ENCODE peak calls at places on chromosomes 2 and 18, in five cellular contexts. One of them, this sample, is unnamed.

GRCh38 chr2:187964742-187965141 is 326.9 kb upstream of the GULP1 start:
- DNase-seq in ovary: no peak
- DNase-seq in neural progenitor cell: no peak
- DNase-seq in aorta: no peak
- DNase-seq in fibroblast of lung: peak; percentile 29
- DNase-seq in this sample: no peak

GRCh38 chr2:174797792-174798276 is 33.6 kb upstream of the CHRNA1 start:
- DNase-seq in ovary: no peak
- DNase-seq in neural progenitor cell: no peak
- DNase-seq in aorta: no peak
- DNase-seq in fibroblast of lung: peak; percentile 60
- DNase-seq in this sample: no peak

GRCh38 chr2:75146903-75147332 is 52.4 kb downstream of the TACR1 start:
- DNase-seq in ovary: no peak
- DNase-seq in neural progenitor cell: no peak
- DNase-seq in aorta: no peak
- DNase-seq in fibroblast of lung: peak; percentile 13
- DNase-seq in this sample: no peak

GRCh38 chr2:231378028-231378722 is 17.3 kb upstream of the B3GNT7 start:
- DNase-seq in ovary: no peak
- DNase-seq in neural progenitor cell: no peak
- DNase-seq in aorta: no peak
- DNase-seq in fibroblast of lung: no peak
- DNase-seq in this sample: no peak

GRCh38 chr2:76953733-76954347 is 568.3 kb downstream of the LRRTM4 start:
- DNase-seq in ovary: no peak
- DNase-seq in neural progenitor cell: peak; percentile 76
- DNase-seq in aorta: no peak
- DNase-seq in fibroblast of lung: peak; percentile 12
- DNase-seq in this sample: no peak

GRCh38 chr2:28356095-28356911 is 36.4 kb upstream of the FOSL2 start:
- DNase-seq in ovary: peak; percentile 91
- DNase-seq in neural progenitor cell: peak; percentile 40
- DNase-seq in aorta: peak; percentile 97
- DNase-seq in fibroblast of lung: peak; percentile 81
- DNase-seq in this sample: peak; percentile 95

GRCh38 chr2:214856116-214856515 is 46.6 kb upstream of the BARD1 start:
- DNase-seq in ovary: no peak
- DNase-seq in neural progenitor cell: no peak
- DNase-seq in aorta: no peak
- DNase-seq in fibroblast of lung: peak; percentile 76
- DNase-seq in this sample: no peak

GRCh38 chr2:233643128-233643527 is 6.9 kb downstream of the UGT1A10 start:
- DNase-seq in ovary: no peak
- DNase-seq in neural progenitor cell: peak; percentile 35
- DNase-seq in aorta: no peak
- DNase-seq in fibroblast of lung: peak; percentile 4
- DNase-seq in this sample: no peak

GRCh38 chr2:9074930-9075329 is 71.4 kb upstream of the MBOAT2 start:
- DNase-seq in ovary: no peak
- DNase-seq in neural progenitor cell: no peak
- DNase-seq in aorta: no peak
- DNase-seq in fibroblast of lung: no peak
- DNase-seq in this sample: no peak

GRCh38 chr2:233471291-233472035 is 95.1 kb downstream of the USP40 start:
- DNase-seq in ovary: no peak
- DNase-seq in neural progenitor cell: no peak
- DNase-seq in aorta: peak; percentile 64
- DNase-seq in fibroblast of lung: no peak
- DNase-seq in this sample: peak; percentile 16

GRCh38 chr2:46885376-46885775 is 30.2 kb downstream of the MCFD2 start:
- DNase-seq in ovary: no peak
- DNase-seq in neural progenitor cell: no peak
- DNase-seq in aorta: no peak
- DNase-seq in fibroblast of lung: peak; percentile 87
- DNase-seq in this sample: no peak

GRCh38 chr2:147939313-147939712 is 81.2 kb downstream of the ORC4 start:
- DNase-seq in ovary: no peak
- DNase-seq in neural progenitor cell: no peak
- DNase-seq in aorta: no peak
- DNase-seq in fibroblast of lung: no peak
- DNase-seq in this sample: no peak

GRCh38 chr2:220297093-220297492 is 669.7 kb downstream of the SLC4A3 start:
- DNase-seq in ovary: no peak
- DNase-seq in neural progenitor cell: no peak
- DNase-seq in aorta: no peak
- DNase-seq in fibroblast of lung: no peak
- DNase-seq in this sample: no peak

GRCh38 chr18:59814872-59815271 is 84.9 kb upstream of the PMAIP1 start:
- DNase-seq in ovary: no peak
- DNase-seq in neural progenitor cell: no peak
- DNase-seq in aorta: no peak
- DNase-seq in fibroblast of lung: peak; percentile 90
- DNase-seq in this sample: no peak

GRCh38 chr2:102082591-102083586 is 59.7 kb upstream of the IL1R1 start:
- DNase-seq in ovary: no peak
- DNase-seq in neural progenitor cell: no peak
- DNase-seq in aorta: no peak
- DNase-seq in fibroblast of lung: peak; percentile 90
- DNase-seq in this sample: peak; percentile 74

GRCh38 chr18:22026362-22026761 is 143.0 kb upstream of the GATA6 start:
- DNase-seq in ovary: peak; percentile 52
- DNase-seq in neural progenitor cell: no peak
- DNase-seq in aorta: no peak
- DNase-seq in fibroblast of lung: no peak
- DNase-seq in this sample: no peak

DNA sequence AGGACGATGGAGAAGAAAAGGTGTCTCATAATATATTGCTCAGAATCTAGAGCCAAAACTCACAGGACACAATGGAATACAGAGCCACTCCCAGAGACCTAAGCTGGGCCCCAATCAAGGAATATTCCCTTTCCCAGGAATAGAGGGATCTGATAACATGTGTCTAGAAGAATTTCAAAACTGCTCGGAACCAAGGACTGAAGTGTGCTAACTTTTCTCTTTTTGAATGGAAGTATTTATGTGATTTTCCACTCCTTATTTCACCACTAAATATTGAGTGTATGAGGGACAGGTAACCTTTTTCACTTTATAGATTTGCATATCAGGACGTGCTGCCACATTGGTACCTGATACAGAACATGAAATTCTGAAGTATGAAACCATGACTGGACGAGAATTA is 9.2 kb upstream of the C2orf69 start:
- DNase-seq in ovary: no peak
- DNase-seq in neural progenitor cell: no peak
- DNase-seq in aorta: no peak
- DNase-seq in fibroblast of lung: no peak
- DNase-seq in this sample: no peak
- H3K4me1 ChIP-seq in ovary: no peaks in the 10 kb centered on the region
- H3K4me1 ChIP-seq in neural progenitor cell: no peaks in the 10 kb centered on the region
- H3K4me1 ChIP-seq in aorta: no peaks in the 10 kb centered on the region
- H3K4me1 ChIP-seq in fibroblast of lung: no peaks in the 10 kb centered on the region
- H3K4me1 ChIP-seq in this sample: no peaks in the 10 kb centered on the region

GRCh38 chr2:100529176-100529575 is 33.6 kb upstream of the PDCL3 start:
- DNase-seq in ovary: no peak
- DNase-seq in neural progenitor cell: no peak
- DNase-seq in aorta: no peak
- DNase-seq in fibroblast of lung: no peak
- DNase-seq in this sample: no peak
- H3K27me3 ChIP-seq in ovary: no peaks in the 10 kb centered on the region
- H3K27me3 ChIP-seq in neural progenitor cell: no peaks in the 10 kb centered on the region
- H3K27me3 ChIP-seq in aorta: no peaks in the 10 kb centered on the region
- H3K27me3 ChIP-seq in fibroblast of lung: no peaks in the 10 kb centered on the region
- H3K27me3 ChIP-seq in this sample: no peaks in the 10 kb centered on the region

GRCh38 chr2:105796791-105797190 is 52.1 kb downstream of the NCK2 start:
- DNase-seq in ovary: no peak
- DNase-seq in neural progenitor cell: no peak
- DNase-seq in aorta: no peak
- DNase-seq in fibroblast of lung: no peak
- DNase-seq in this sample: no peak

GRCh38 chr2:105796131-105796638 is 51.5 kb downstream of the NCK2 start:
- DNase-seq in ovary: no peak
- DNase-seq in neural progenitor cell: no peak
- DNase-seq in aorta: no peak
- DNase-seq in fibroblast of lung: no peak
- DNase-seq in this sample: no peak

GRCh38 chr2:105797298-105797819 is 52.6 kb downstream of the NCK2 start:
- DNase-seq in ovary: no peak
- DNase-seq in neural progenitor cell: no peak
- DNase-seq in aorta: peak; percentile 70
- DNase-seq in fibroblast of lung: no peak
- DNase-seq in this sample: no peak

GRCh38 chr2:105800036-105800755 is 55.5 kb downstream of the NCK2 start:
- DNase-seq in ovary: no peak
- DNase-seq in neural progenitor cell: no peak
- DNase-seq in aorta: no peak
- DNase-seq in fibroblast of lung: no peak
- DNase-seq in this sample: no peak

GRCh38 chr2:105798595-105798994 is 53.9 kb downstream of the NCK2 start:
- DNase-seq in ovary: no peak
- DNase-seq in neural progenitor cell: no peak
- DNase-seq in aorta: no peak
- DNase-seq in fibroblast of lung: no peak
- DNase-seq in this sample: no peak
- H3K4me1 ChIP-seq in ovary: peaks cover 13% of the 10 kb centered on the region
- H3K4me1 ChIP-seq in neural progenitor cell: peaks cover 38% of the 10 kb centered on the region
- H3K4me1 ChIP-seq in aorta: peaks cover 3% of the 10 kb centered on the region
- H3K4me1 ChIP-seq in fibroblast of lung: peaks cover 18% of the 10 kb centered on the region
- H3K4me1 ChIP-seq in this sample: peaks cover 55% of the 10 kb centered on the region

GRCh38 chr2:181656450-181657261 is at the start of gene CERKL:
- DNase-seq in ovary: peak; percentile 10
- DNase-seq in neural progenitor cell: peak; percentile 82
- DNase-seq in aorta: peak; percentile 81
- DNase-seq in fibroblast of lung: peak; percentile 34
- DNase-seq in this sample: no peak
- H3K27me3 ChIP-seq in ovary: no peaks in the 10 kb centered on the region
- H3K27me3 ChIP-seq in neural progenitor cell: peaks cover 100% of the 10 kb centered on the region
- H3K27me3 ChIP-seq in aorta: no peaks in the 10 kb centered on the region
- H3K27me3 ChIP-seq in fibroblast of lung: peaks cover 14% of the 10 kb centered on the region
- H3K27me3 ChIP-seq in this sample: peaks cover 13% of the 10 kb centered on the region

GRCh38 chr2:86275962-86276361 is 61.5 kb downstream of the REEP1 start:
- DNase-seq in ovary: no peak
- DNase-seq in neural progenitor cell: no peak
- DNase-seq in aorta: no peak
- DNase-seq in fibroblast of lung: no peak
- DNase-seq in this sample: no peak

GRCh38 chr2:86284401-86284841 is 53.0 kb downstream of the REEP1 start:
- DNase-seq in ovary: no peak
- DNase-seq in neural progenitor cell: no peak
- DNase-seq in aorta: no peak
- DNase-seq in fibroblast of lung: no peak
- DNase-seq in this sample: no peak

GRCh38 chr2:86281066-86281700 is 56.2 kb downstream of the REEP1 start:
- DNase-seq in ovary: no peak
- DNase-seq in neural progenitor cell: no peak
- DNase-seq in aorta: no peak
- DNase-seq in fibroblast of lung: no peak
- DNase-seq in this sample: no peak

GRCh38 chr2:86283461-86284030 is 53.9 kb downstream of the REEP1 start:
- DNase-seq in ovary: no peak
- DNase-seq in neural progenitor cell: no peak
- DNase-seq in aorta: no peak
- DNase-seq in fibroblast of lung: peak; percentile 19
- DNase-seq in this sample: no peak

DNA sequence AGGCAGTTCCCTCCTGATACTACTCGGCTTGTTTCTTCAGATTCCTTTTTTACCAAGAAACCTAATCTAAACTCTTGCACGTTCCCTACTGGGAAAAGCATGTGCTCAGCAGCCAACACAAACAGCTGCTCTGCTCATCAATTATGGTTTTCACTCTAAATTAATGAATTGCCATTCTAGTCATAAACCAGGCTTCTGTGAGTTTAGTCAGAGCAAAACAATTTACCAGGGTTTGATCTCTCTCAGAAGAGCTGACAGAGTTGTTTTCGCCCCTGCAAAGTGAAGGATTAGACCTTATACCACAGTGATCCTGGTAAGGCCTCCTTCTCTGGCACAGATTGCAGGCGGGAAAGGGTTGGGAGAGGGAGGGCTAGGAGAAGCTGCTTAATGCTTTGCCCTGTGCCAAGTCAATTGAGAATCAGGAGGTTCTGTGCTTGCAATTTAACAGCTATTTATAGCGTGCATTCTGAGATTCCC is 57.2 kb downstream of the REEP1 start:
- DNase-seq in ovary: no peak
- DNase-seq in neural progenitor cell: no peak
- DNase-seq in aorta: no peak
- DNase-seq in fibroblast of lung: peak; percentile 92
- DNase-seq in this sample: no peak
- H3K4me1 ChIP-seq in ovary: peaks cover 2% of the 10 kb centered on the region
- H3K4me1 ChIP-seq in neural progenitor cell: peaks cover 18% of the 10 kb centered on the region
- H3K4me1 ChIP-seq in aorta: no peaks in the 10 kb centered on the region
- H3K4me1 ChIP-seq in fibroblast of lung: no peaks in the 10 kb centered on the region
- H3K4me1 ChIP-seq in this sample: peaks cover 58% of the 10 kb centered on the region

GRCh38 chr18:55102508-55102907 is 143.2 kb upstream of the CCDC68 start:
- DNase-seq in ovary: no peak
- DNase-seq in neural progenitor cell: no peak
- DNase-seq in aorta: no peak
- DNase-seq in fibroblast of lung: no peak
- DNase-seq in this sample: no peak
- H3K27me3 ChIP-seq in ovary: no peaks in the 10 kb centered on the region
- H3K27me3 ChIP-seq in neural progenitor cell: no peaks in the 10 kb centered on the region
- H3K27me3 ChIP-seq in aorta: no peaks in the 10 kb centered on the region
- H3K27me3 ChIP-seq in fibroblast of lung: no peaks in the 10 kb centered on the region
- H3K27me3 ChIP-seq in this sample: no peaks in the 10 kb centered on the region

GRCh38 chr2:127411609-127412370 is 6.4 kb upstream of the PROC start:
- DNase-seq in ovary: no peak
- DNase-seq in neural progenitor cell: no peak
- DNase-seq in aorta: no peak
- DNase-seq in fibroblast of lung: no peak
- DNase-seq in this sample: no peak
- H3K4me1 ChIP-seq in ovary: peaks cover 7% of the 10 kb centered on the region
- H3K4me1 ChIP-seq in neural progenitor cell: peaks cover 5% of the 10 kb centered on the region
- H3K4me1 ChIP-seq in aorta: peaks cover 3% of the 10 kb centered on the region
- H3K4me1 ChIP-seq in fibroblast of lung: peaks cover 12% of the 10 kb centered on the region
- H3K4me1 ChIP-seq in this sample: peaks cover 72% of the 10 kb centered on the region